ENCODE peak calls at places on chromosomes 5 and 9, in seven cellular contexts. X is colonic mucosa; C is CD4-positive, alpha-beta T cell; K is heart right ventricle; W is HCT116; V is body of pancreas; B is iPS DF 6.9. E is an unnamed sample.

GRCh38 chr9:125785187-125785840 is 38.1 kb downstream of the PBX3 start:
- DNase-seq in X (no peak), C (no peak), K (no peak), W (no peak), V (no peak), B (no peak), E (no peak)

GRCh38 chr9:115524467-115525059 is 406.6 kb upstream of the TNC start:
- DNase-seq in X (peak; percentile 40), C (no peak), K (no peak), W (peak; percentile 47), V (peak; percentile 10), B (peak; percentile 29), E (peak; percentile 73)

GRCh38 chr9:128081052-128081451 is 13.0 kb downstream of the SLC25A25 start:
- DNase-seq in X (no peak), C (no peak), K (no peak), W (no peak), V (no peak), B (no peak), E (peak; percentile 98)

GRCh38 chr5:33474004-33474403 is 33.2 kb downstream of the TARS1 start:
- DNase-seq in X (no peak), C (no peak), K (no peak), W (no peak), V (no peak), B (no peak), E (no peak)

GRCh38 chr5:37771731-37772130 is 68.1 kb downstream of the GDNF start:
- DNase-seq in X (no peak), C (no peak), K (no peak), W (no peak), V (no peak), B (no peak), E (peak; percentile 95)

GRCh38 chr9:133534346-133535284 is at the start of gene ADAMTSL2:
- DNase-seq in X (peak; percentile 45), C (peak; percentile 64), K (peak; percentile 86), W (no peak), V (peak; percentile 56), B (no peak), E (peak; percentile 72)

GRCh38 chr9:37618817-37619216 is 26.4 kb upstream of the TOMM5 start:
- DNase-seq in X (no peak), C (no peak), K (no peak), W (no peak), V (no peak), B (no peak), E (peak; percentile 28)

GRCh38 chr5:58963361-58963760 is 380.5 kb downstream of the RAB3C start:
- DNase-seq in X (no peak), C (no peak), K (no peak), W (no peak), V (no peak), B (no peak), E (no peak)

GRCh38 chr9:133171161-133171955 is 7.6 kb upstream of the GBGT1 start:
- DNase-seq in X (peak; percentile 13), C (no peak), K (no peak), W (no peak), V (no peak), B (no peak), E (no peak)

GRCh38 chr9:61673247-61673646 is 483.4 kb downstream of the SPATA31A7 start:
- DNase-seq in X (no peak), C (no peak), K (no peak), W (no peak), V (no peak), B (no peak), E (no peak)

GRCh38 chr5:43997647-43998251 is 391.5 kb downstream of the FGF10 start:
- DNase-seq in X (no peak), C (no peak), K (no peak), W (no peak), V (peak; percentile 25), B (no peak), E (peak; percentile 83)

GRCh38 chr5:122313941-122314340 is 1.9 kb downstream of the SNCAIP start:
- DNase-seq in X (no peak), C (no peak), K (no peak), W (no peak), V (no peak), B (no peak), E (no peak)

GRCh38 chr5:40165789-40166728 is 513.7 kb upstream of the PTGER4 start:
- DNase-seq in X (no peak), C (no peak), K (no peak), W (no peak), V (no peak), B (no peak), E (no peak)

DNA sequence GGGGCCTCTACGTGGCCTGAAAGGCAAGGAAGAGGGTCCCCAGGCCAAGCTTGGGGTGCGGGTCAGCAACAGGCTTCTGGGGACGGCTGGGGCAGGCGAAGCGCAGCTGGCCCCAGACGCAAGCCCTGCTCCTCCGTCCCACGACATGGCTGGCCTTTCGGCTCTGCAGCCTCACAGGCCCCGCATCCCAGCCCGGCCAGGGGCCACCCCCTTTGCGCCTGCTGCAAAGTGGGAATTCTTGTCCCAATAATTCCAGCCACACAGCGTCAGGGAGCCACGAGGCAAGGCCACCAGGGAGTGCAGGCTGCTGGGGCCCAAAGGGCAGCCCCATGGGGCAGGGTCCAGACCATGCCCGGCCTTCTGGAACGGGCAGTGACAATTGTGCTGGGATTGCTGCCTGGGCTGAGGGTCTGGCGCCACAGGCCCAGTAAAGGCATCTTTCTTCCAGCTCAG is 1.1 kb upstream of the ENTPD2 start:
- DNase-seq in X (no peak), C (no peak), K (peak; percentile 43), W (no peak), V (no peak), B (no peak), E (no peak)
- H3K9me3 ChIP-seq in X (no peaks in the 10 kb centered on the region), C (no peaks in the 10 kb centered on the region), K (no peaks in the 10 kb centered on the region), W (no peaks in the 10 kb centered on the region), V (no peaks in the 10 kb centered on the region), B (no peaks in the 10 kb centered on the region), E (no peaks in the 10 kb centered on the region)

DNA sequence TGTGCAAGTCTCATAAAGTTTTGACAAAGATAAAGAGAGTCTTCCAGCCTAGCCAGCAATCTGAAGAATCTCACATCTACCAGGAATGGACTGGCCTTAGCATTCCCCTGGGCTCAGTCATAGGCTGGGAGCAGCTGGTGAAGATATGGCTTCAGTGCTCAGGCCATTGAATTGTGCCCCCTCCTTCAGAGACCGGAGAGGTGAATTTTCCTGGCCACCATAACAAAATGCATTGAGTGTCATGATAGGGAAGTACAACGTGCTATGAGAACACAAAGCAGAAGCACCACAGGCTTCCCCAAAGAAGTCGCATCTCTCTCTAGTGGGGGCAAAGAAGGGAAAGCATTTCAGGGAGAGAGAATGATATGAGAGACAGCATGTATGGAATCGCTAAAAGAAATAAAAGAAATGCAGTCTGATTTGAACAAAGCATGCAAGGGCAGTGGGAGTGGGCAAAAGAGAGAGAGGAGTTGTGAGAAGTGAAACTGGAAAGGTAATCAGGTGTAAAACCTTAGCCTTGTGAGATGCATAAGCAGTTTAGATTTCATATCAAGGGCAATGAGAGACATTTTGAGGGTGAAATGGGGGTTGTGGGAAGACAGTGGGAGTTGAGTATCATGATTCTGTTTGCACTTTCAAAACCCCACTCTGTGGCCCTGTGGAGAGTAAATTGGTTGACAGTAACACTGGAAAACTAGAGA is 57.1 kb upstream of the NMUR2 start:
- DNase-seq in X (no peak), C (no peak), K (no peak), W (no peak), V (no peak), B (no peak), E (peak; percentile 0)
- H3K27ac ChIP-seq in X (no peak overlapping the region), C (no peak overlapping the region), K (no peak overlapping the region), W (no peak overlapping the region), V (no peak overlapping the region), B (no peak overlapping the region), E (no peak overlapping the region)

DNA sequence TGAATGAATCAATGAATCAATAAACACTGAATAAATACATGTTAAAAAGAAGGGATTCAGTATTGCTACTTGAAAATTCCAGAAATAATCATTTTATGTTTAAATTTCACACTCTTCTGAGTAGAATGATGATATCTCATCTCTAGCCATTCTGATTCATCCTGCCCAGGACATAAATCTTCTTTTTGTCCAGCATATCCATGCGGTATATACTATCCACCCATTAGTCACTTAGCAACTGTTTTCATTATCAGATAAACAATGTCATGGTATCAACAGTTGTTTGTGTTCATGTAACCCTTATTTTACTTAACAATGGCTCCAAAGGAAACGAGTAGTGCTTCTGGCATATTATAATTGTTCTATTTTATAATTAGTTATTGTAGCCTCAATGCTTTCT is 432.4 kb upstream of the SMC2 start:
- DNase-seq in X (no peak), C (no peak), K (no peak), W (no peak), V (no peak), B (no peak), E (peak; percentile 22)
- H3K9me3 ChIP-seq in X (no peaks in the 10 kb centered on the region), C (peaks cover 7% of the 10 kb centered on the region), K (no peaks in the 10 kb centered on the region), W (peaks cover 7% of the 10 kb centered on the region), V (no peaks in the 10 kb centered on the region), B (peaks cover 6% of the 10 kb centered on the region), E (peaks cover 23% of the 10 kb centered on the region)

GRCh38 chr9:83977196-83977595 is 2.8 kb downstream of the HNRNPK start:
- DNase-seq in X (no peak), C (no peak), K (no peak), W (no peak), V (no peak), B (no peak), E (no peak)
- H3K27ac ChIP-seq in X (no peak overlapping the region), C (no peak overlapping the region), K (no peak overlapping the region), W (no peak overlapping the region), V (no peak overlapping the region), B (no peak overlapping the region), E (no peak overlapping the region)

DNA sequence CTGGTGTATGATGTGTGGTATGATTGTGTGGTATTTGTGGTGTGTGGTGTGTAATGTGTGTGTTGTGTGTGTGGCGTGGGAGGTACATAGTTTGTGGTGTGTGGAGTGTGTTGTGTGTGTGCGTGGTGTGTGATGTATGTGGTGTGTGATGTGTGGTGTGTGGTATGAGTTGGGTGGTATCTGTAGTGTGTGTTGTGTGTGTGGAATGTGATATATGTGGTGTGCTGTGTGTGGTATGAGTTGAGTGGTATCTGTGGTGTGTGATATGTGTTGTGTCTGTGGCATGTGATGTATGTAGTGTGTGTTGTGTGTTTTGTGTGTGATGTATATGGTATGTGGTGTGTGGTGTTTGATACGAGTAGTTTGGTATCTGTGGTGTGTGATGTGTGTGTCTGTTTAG is 272.5 kb upstream of the IRX1 start:
- DNase-seq in X (no peak), C (no peak), K (no peak), W (no peak), V (no peak), B (no peak), E (no peak)
- H3K9me3 ChIP-seq in X (no peaks in the 10 kb centered on the region), C (no peaks in the 10 kb centered on the region), K (no peaks in the 10 kb centered on the region), W (peaks cover 20% of the 10 kb centered on the region), V (no peaks in the 10 kb centered on the region), B (no peaks in the 10 kb centered on the region), E (no peaks in the 10 kb centered on the region)

E was measured in mesenchymal stem cell.